ENCODE peak calls at places on chromosomes 7 and 10, in four cellular contexts. One of them, this sample, is unnamed.

GRCh38 chr7:67470256-67470751 is 473.7 kb downstream of the TYW1 start:
- DNase-seq in testis: peak; percentile 40
- DNase-seq in kidney epithelial cell: no peak
- DNase-seq in CD8-positive, alpha-beta memory T cell: no peak
- DNase-seq in this sample: no peak

GRCh38 chr7:98399462-98399861 is 1.4 kb downstream of the BAIAP2L1 start:
- DNase-seq in testis: no peak
- DNase-seq in kidney epithelial cell: no peak
- DNase-seq in CD8-positive, alpha-beta memory T cell: no peak
- DNase-seq in this sample: no peak

GRCh38 chr7:157497744-157498541 is 161.1 kb downstream of the DNAJB6 start:
- DNase-seq in testis: no peak
- DNase-seq in kidney epithelial cell: no peak
- DNase-seq in CD8-positive, alpha-beta memory T cell: no peak
- DNase-seq in this sample: no peak

GRCh38 chr10:125261491-125262186 is 101.3 kb upstream of the CTBP2 start:
- DNase-seq in testis: no peak
- DNase-seq in kidney epithelial cell: no peak
- DNase-seq in CD8-positive, alpha-beta memory T cell: no peak
- DNase-seq in this sample: no peak

GRCh38 chr7:33186187-33186586 is 56.8 kb downstream of the BBS9 start:
- DNase-seq in testis: no peak
- DNase-seq in kidney epithelial cell: no peak
- DNase-seq in CD8-positive, alpha-beta memory T cell: no peak
- DNase-seq in this sample: no peak

GRCh38 chr10:86755740-86756510 is 494 bp upstream of the BMPR1A start:
- DNase-seq in testis: peak; percentile 93
- DNase-seq in kidney epithelial cell: peak; percentile 43
- DNase-seq in CD8-positive, alpha-beta memory T cell: peak; percentile 85
- DNase-seq in this sample: peak; percentile 76

GRCh38 chr10:84205049-84205852 is 10.9 kb downstream of the CDHR1 start:
- DNase-seq in testis: peak; percentile 72
- DNase-seq in kidney epithelial cell: peak; percentile 12
- DNase-seq in CD8-positive, alpha-beta memory T cell: peak; percentile 64
- DNase-seq in this sample: peak; percentile 44

GRCh38 chr10:62847433-62847832 is 31.3 kb upstream of the EGR2 start:
- DNase-seq in testis: no peak
- DNase-seq in kidney epithelial cell: no peak
- DNase-seq in CD8-positive, alpha-beta memory T cell: no peak
- DNase-seq in this sample: no peak

GRCh38 chr10:127153166-127153565 is 43.2 kb downstream of the INSYN2A start:
- DNase-seq in testis: no peak
- DNase-seq in kidney epithelial cell: no peak
- DNase-seq in CD8-positive, alpha-beta memory T cell: no peak
- DNase-seq in this sample: no peak

GRCh38 chr7:41415473-41416207 is 287.2 kb downstream of the INHBA start:
- DNase-seq in testis: no peak
- DNase-seq in kidney epithelial cell: no peak
- DNase-seq in CD8-positive, alpha-beta memory T cell: no peak
- DNase-seq in this sample: no peak

GRCh38 chr10:6201511-6201975 is 1.2 kb upstream of the PFKFB3 start:
- DNase-seq in testis: peak; percentile 77
- DNase-seq in kidney epithelial cell: no peak
- DNase-seq in CD8-positive, alpha-beta memory T cell: peak; percentile 65
- DNase-seq in this sample: peak; percentile 93

GRCh38 chr10:71201921-71202713 is 10.3 kb upstream of the UNC5B start:
- DNase-seq in testis: no peak
- DNase-seq in kidney epithelial cell: no peak
- DNase-seq in CD8-positive, alpha-beta memory T cell: no peak
- DNase-seq in this sample: no peak

GRCh38 chr10:68406815-68407585 is at the start of gene RUFY2:
- DNase-seq in testis: peak; percentile 85
- DNase-seq in kidney epithelial cell: no peak
- DNase-seq in CD8-positive, alpha-beta memory T cell: peak; percentile 66
- DNase-seq in this sample: peak; percentile 39

GRCh38 chr7:14377646-14378266 is 388.3 kb upstream of the ETV1 start:
- DNase-seq in testis: no peak
- DNase-seq in kidney epithelial cell: no peak
- DNase-seq in CD8-positive, alpha-beta memory T cell: no peak
- DNase-seq in this sample: no peak

GRCh38 chr7:143038635-143039034 is 11.7 kb upstream of the OR9A2 start:
- DNase-seq in testis: no peak
- DNase-seq in kidney epithelial cell: no peak
- DNase-seq in CD8-positive, alpha-beta memory T cell: no peak
- DNase-seq in this sample: no peak

GRCh38 chr7:100057006-100057405 is 7.4 kb downstream of the ZSCAN21 start:
- DNase-seq in testis: no peak
- DNase-seq in kidney epithelial cell: no peak
- DNase-seq in CD8-positive, alpha-beta memory T cell: no peak
- DNase-seq in this sample: no peak

GRCh38 chr7:105826143-105826542 is 50.3 kb downstream of the ATXN7L1 start:
- DNase-seq in testis: no peak
- DNase-seq in kidney epithelial cell: no peak
- DNase-seq in CD8-positive, alpha-beta memory T cell: no peak
- DNase-seq in this sample: no peak

GRCh38 chr10:95697429-95697828 is 3.7 kb upstream of the TCTN3 start:
- DNase-seq in testis: no peak
- DNase-seq in kidney epithelial cell: no peak
- DNase-seq in CD8-positive, alpha-beta memory T cell: no peak
- DNase-seq in this sample: no peak

GRCh38 chr7:11298220-11298619 is 324.5 kb downstream of the PHF14 start:
- DNase-seq in testis: peak; percentile 22
- DNase-seq in kidney epithelial cell: no peak
- DNase-seq in CD8-positive, alpha-beta memory T cell: no peak
- DNase-seq in this sample: peak; percentile 5

GRCh38 chr7:33694006-33694405 is 211.3 kb upstream of the BMPER start:
- DNase-seq in testis: no peak
- DNase-seq in kidney epithelial cell: no peak
- DNase-seq in CD8-positive, alpha-beta memory T cell: no peak
- DNase-seq in this sample: no peak

GRCh38 chr7:64879800-64880199 is 23.3 kb upstream of the ZNF273 start:
- DNase-seq in testis: no peak
- DNase-seq in kidney epithelial cell: no peak
- DNase-seq in CD8-positive, alpha-beta memory T cell: no peak
- DNase-seq in this sample: no peak

GRCh38 chr10:118564652-118565051 is 30.8 kb downstream of the PRLHR start:
- DNase-seq in testis: no peak
- DNase-seq in kidney epithelial cell: no peak
- DNase-seq in CD8-positive, alpha-beta memory T cell: no peak
- DNase-seq in this sample: no peak

GRCh38 chr7:91655656-91656055 is 224.8 kb downstream of the MTERF1 start:
- DNase-seq in testis: no peak
- DNase-seq in kidney epithelial cell: no peak
- DNase-seq in CD8-positive, alpha-beta memory T cell: no peak
- DNase-seq in this sample: no peak

GRCh38 chr10:94172332-94172731 is 178.6 kb downstream of the PLCE1 start:
- DNase-seq in testis: no peak
- DNase-seq in kidney epithelial cell: no peak
- DNase-seq in CD8-positive, alpha-beta memory T cell: no peak
- DNase-seq in this sample: no peak

DNA sequence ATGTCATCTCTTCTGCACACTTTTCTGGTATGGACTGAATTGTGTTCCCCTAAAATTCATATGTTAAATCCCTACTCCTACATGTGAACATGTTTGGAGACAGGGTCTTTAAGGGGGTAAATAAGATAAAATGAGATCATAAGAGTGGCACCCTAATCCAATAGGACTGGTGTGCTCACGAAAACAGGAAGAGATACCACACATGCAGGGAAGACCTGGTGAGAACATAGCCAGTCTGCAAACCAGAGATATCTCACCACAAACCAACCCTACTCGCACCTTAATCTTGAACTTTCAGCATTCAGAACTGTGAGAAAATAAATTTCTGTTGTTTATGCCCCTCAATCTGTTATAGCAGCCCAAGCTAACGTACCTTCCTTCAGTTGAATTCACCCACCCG is 51.8 kb downstream of the VWDE start:
- DNase-seq in testis: no peak
- DNase-seq in kidney epithelial cell: no peak
- DNase-seq in CD8-positive, alpha-beta memory T cell: no peak
- DNase-seq in this sample: peak; percentile 59
- H3K4me3 ChIP-seq in testis: no peak overlapping the region
- H3K4me3 ChIP-seq in kidney epithelial cell: no peak overlapping the region
- H3K4me3 ChIP-seq in CD8-positive, alpha-beta memory T cell: no peak overlapping the region
- H3K4me3 ChIP-seq in this sample: no peak overlapping the region

GRCh38 chr10:21359202-21359601 is 166.3 kb downstream of the SKIDA1 start:
- DNase-seq in testis: no peak
- DNase-seq in kidney epithelial cell: no peak
- DNase-seq in CD8-positive, alpha-beta memory T cell: no peak
- DNase-seq in this sample: no peak

GRCh38 chr10:21368022-21368582 is 157.4 kb downstream of the SKIDA1 start:
- DNase-seq in testis: peak; percentile 49
- DNase-seq in kidney epithelial cell: no peak
- DNase-seq in CD8-positive, alpha-beta memory T cell: no peak
- DNase-seq in this sample: no peak

GRCh38 chr10:21363087-21363752 is 162.3 kb downstream of the SKIDA1 start:
- DNase-seq in testis: peak; percentile 19
- DNase-seq in kidney epithelial cell: no peak
- DNase-seq in CD8-positive, alpha-beta memory T cell: no peak
- DNase-seq in this sample: no peak

GRCh38 chr10:21364196-21365114 is 161.0 kb downstream of the SKIDA1 start:
- DNase-seq in testis: peak; percentile 36
- DNase-seq in kidney epithelial cell: peak; percentile 80
- DNase-seq in CD8-positive, alpha-beta memory T cell: no peak
- DNase-seq in this sample: no peak

DNA sequence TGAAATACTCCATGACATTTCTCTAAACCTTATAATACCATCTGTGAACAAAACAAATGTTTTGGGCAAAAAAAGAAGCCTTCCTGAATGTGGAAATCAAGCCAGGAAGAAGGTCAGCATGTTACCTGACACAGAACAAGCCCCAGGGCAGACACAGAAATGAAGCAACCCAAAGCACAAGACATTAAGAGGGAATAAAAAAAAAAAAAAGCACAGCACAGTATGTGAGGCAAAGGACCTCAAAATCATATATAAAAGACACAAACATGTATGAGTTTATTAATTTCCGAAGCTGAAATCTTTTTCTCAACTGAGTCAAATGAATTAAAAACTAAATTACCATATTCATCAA is 161.8 kb downstream of the SKIDA1 start:
- DNase-seq in testis: no peak
- DNase-seq in kidney epithelial cell: no peak
- DNase-seq in CD8-positive, alpha-beta memory T cell: no peak
- DNase-seq in this sample: no peak
- H3K4me3 ChIP-seq in testis: no peak overlapping the region
- H3K4me3 ChIP-seq in kidney epithelial cell: no peak overlapping the region
- H3K4me3 ChIP-seq in CD8-positive, alpha-beta memory T cell: no peak overlapping the region
- H3K4me3 ChIP-seq in this sample: no peak overlapping the region

GRCh38 chr10:88880287-88881094 is 446 bp downstream of the STAMBPL1 start:
- DNase-seq in testis: peak; percentile 89
- DNase-seq in kidney epithelial cell: peak; percentile 31
- DNase-seq in CD8-positive, alpha-beta memory T cell: peak; percentile 54
- DNase-seq in this sample: peak; percentile 45

GRCh38 chr10:88877298-88877697 is 2.7 kb upstream of the STAMBPL1 start:
- DNase-seq in testis: no peak
- DNase-seq in kidney epithelial cell: no peak
- DNase-seq in CD8-positive, alpha-beta memory T cell: no peak
- DNase-seq in this sample: no peak

GRCh38 chr10:88881335-88881734 is 1.3 kb downstream of the STAMBPL1 start:
- DNase-seq in testis: no peak
- DNase-seq in kidney epithelial cell: no peak
- DNase-seq in CD8-positive, alpha-beta memory T cell: no peak
- DNase-seq in this sample: no peak

GRCh38 chr10:88881922-88882645 is 2.0 kb downstream of the STAMBPL1 start:
- DNase-seq in testis: no peak
- DNase-seq in kidney epithelial cell: no peak
- DNase-seq in CD8-positive, alpha-beta memory T cell: no peak
- DNase-seq in this sample: no peak

DNA sequence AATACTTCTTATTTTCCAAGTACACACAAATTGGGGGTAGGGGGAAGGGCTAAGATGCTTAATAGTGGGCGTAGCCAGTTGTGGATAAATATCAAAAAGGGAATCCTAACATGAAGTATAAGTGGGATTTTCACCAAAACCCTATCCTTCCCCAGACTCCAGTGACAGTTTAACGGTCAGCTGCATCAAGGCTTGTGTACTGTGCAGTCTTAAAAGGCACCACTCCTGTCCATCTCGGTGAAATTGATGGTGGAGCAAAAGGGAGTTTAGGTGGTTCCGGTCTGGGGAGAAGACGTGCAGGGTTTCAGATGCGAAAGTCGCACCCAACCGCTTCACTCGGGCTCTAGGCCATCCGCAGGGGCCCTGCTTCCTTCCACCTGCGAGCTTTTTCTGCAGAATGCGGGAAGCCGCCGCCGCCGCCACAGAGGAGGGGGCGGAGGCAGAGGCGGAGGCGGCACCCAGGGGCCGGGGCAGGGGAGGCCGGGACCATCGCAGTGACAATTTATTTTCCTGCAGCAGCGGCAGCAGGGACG is at the start of gene STAMBPL1:
- DNase-seq in testis: peak; percentile 42
- DNase-seq in kidney epithelial cell: no peak
- DNase-seq in CD8-positive, alpha-beta memory T cell: peak; percentile 60
- DNase-seq in this sample: peak; percentile 87
- H3K4me3 ChIP-seq in testis: peak within 1 kb of the TSS; percentile 93
- H3K4me3 ChIP-seq in kidney epithelial cell: peak within 1 kb of the TSS; percentile 85
- H3K4me3 ChIP-seq in CD8-positive, alpha-beta memory T cell: peak within 1 kb of the TSS; percentile 74
- H3K4me3 ChIP-seq in this sample: peak within 1 kb of the TSS; percentile 87

DNA sequence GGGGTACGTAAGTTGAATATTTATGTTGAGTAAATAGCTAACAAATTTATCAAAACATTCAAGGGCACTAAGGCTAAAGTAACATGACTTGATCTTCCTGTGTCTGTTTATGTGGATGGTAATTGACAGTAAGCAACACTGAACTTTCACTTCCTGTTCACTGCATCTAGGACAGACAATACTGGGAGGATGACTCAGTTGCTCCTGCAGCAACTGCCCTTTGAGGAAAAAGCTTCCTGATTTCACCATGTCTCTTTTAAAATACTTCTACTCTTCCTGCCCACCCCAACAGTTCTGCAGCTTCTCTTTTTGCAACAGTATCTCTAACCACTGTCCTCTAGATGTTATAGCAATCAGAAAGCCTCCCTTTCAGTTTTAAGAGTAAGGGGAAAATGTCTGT is 76.6 kb upstream of the HGF start:
- DNase-seq in testis: no peak
- DNase-seq in kidney epithelial cell: peak; percentile 26
- DNase-seq in CD8-positive, alpha-beta memory T cell: no peak
- DNase-seq in this sample: no peak
- H3K4me3 ChIP-seq in testis: no peak overlapping the region
- H3K4me3 ChIP-seq in kidney epithelial cell: no peak overlapping the region
- H3K4me3 ChIP-seq in CD8-positive, alpha-beta memory T cell: no peak overlapping the region
- H3K4me3 ChIP-seq in this sample: no peak overlapping the region

GRCh38 chr7:151340794-151341356 is 737 bp upstream of the NUB1 start:
- DNase-seq in testis: no peak
- DNase-seq in kidney epithelial cell: no peak
- DNase-seq in CD8-positive, alpha-beta memory T cell: no peak
- DNase-seq in this sample: no peak
- H3K4me3 ChIP-seq in testis: peak overlapping the region; percentile 96
- H3K4me3 ChIP-seq in kidney epithelial cell: peak overlapping the region; percentile 30
- H3K4me3 ChIP-seq in CD8-positive, alpha-beta memory T cell: peak overlapping the region; percentile 28
- H3K4me3 ChIP-seq in this sample: no peak overlapping the region

This sample was measured in Jurkat, Clone E6-1.